ENCODE peak calls at places on chromosomes 3 and 15, in seven cellular contexts. F is Panc1, G is K562, P is psoas muscle, O is hepatocyte, B is neural progenitor cell, Q is IMR-90. Y is an unnamed sample.
A peak's percentile ranks its signal among the peaks of the same experiment; 100 is the strongest.

GRCh38 chr3:170749185-170749584 is 120.8 kb downstream of the RPL22L1 start:
- DNase-seq in F (no peak), G (no peak), P (no peak), O (no peak), B (no peak), Q (no peak), Y (no peak)

GRCh38 chr15:32919749-32920414 is 202.1 kb downstream of the GREM1 start:
- DNase-seq in F (no peak), G (no peak), P (no peak), O (no peak), B (no peak), Q (peak; percentile 99), Y (no peak)

GRCh38 chr3:64954995-64955636 is 267.3 kb upstream of the ADAMTS9 start:
- DNase-seq in F (no peak), G (peak; percentile 26), P (no peak), O (no peak), B (no peak), Q (no peak), Y (peak; percentile 28)

GRCh38 chr3:149555941-149556340 is 81.4 kb downstream of the TM4SF4 start:
- DNase-seq in F (no peak), G (no peak), P (no peak), O (no peak), B (no peak), Q (no peak), Y (no peak)

GRCh38 chr15:58732620-58733363 is 16.7 kb downstream of the ADAM10 start:
- DNase-seq in F (no peak), G (no peak), P (no peak), O (no peak), B (no peak), Q (no peak), Y (no peak)

GRCh38 chr15:33204087-33204486 is 9.6 kb upstream of the FMN1 start:
- DNase-seq in F (no peak), G (no peak), P (no peak), O (no peak), B (no peak), Q (no peak), Y (no peak)

GRCh38 chr15:69990566-69991391 is 106.9 kb downstream of the TLE3 start:
- DNase-seq in F (no peak), G (no peak), P (no peak), O (no peak), B (peak; percentile 33), Q (no peak), Y (no peak)

GRCh38 chr15:90694987-90695386 is 22.2 kb upstream of the BLM start:
- DNase-seq in F (no peak), G (no peak), P (no peak), O (no peak), B (no peak), Q (no peak), Y (no peak)

GRCh38 chr3:143648708-143649107 is 199.6 kb downstream of the SLC9A9 start:
- DNase-seq in F (no peak), G (peak; percentile 43), P (no peak), O (no peak), B (peak; percentile 40), Q (no peak), Y (peak; percentile 33)

GRCh38 chr3:139937674-139938279 is 2.8 kb downstream of the CLSTN2 start:
- DNase-seq in F (peak; percentile 17), G (peak; percentile 29), P (peak; percentile 40), O (peak; percentile 65), B (peak; percentile 48), Q (peak; percentile 34), Y (peak; percentile 51)

GRCh38 chr3:52847726-52848125 is 12.9 kb upstream of the MUSTN1 start:
- DNase-seq in F (no peak), G (no peak), P (no peak), O (no peak), B (no peak), Q (no peak), Y (no peak)

GRCh38 chr15:45448516-45448915 is 70.2 kb upstream of the GATM start:
- DNase-seq in F (no peak), G (no peak), P (no peak), O (no peak), B (no peak), Q (peak; percentile 28), Y (no peak)

GRCh38 chr3:142828703-142829304 is 60.1 kb downstream of the PCOLCE2 start:
- DNase-seq in F (peak; percentile 73), G (peak; percentile 89), P (peak; percentile 81), O (peak; percentile 91), B (peak; percentile 85), Q (peak; percentile 70), Y (peak; percentile 84)

GRCh38 chr3:160157321-160157720 is 67.9 kb upstream of the C3orf80 start:
- DNase-seq in F (no peak), G (no peak), P (no peak), O (no peak), B (no peak), Q (no peak), Y (no peak)

GRCh38 chr3:101381809-101382208 is 61.4 kb upstream of the IMPG2 start:
- DNase-seq in F (no peak), G (peak; percentile 37), P (no peak), O (peak; percentile 53), B (peak; percentile 51), Q (peak; percentile 58), Y (peak; percentile 52)

GRCh38 chr3:62133015-62133414 is 240.3 kb downstream of the FEZF2 start:
- DNase-seq in F (no peak), G (no peak), P (no peak), O (no peak), B (no peak), Q (no peak), Y (no peak)

GRCh38 chr3:183475019-183475418 is 46.6 kb upstream of the MCF2L2 start:
- DNase-seq in F (no peak), G (no peak), P (no peak), O (no peak), B (no peak), Q (no peak), Y (no peak)

GRCh38 chr3:103684956-103685355 is 1250.1 kb downstream of the ZPLD1 start:
- DNase-seq in F (no peak), G (no peak), P (no peak), O (no peak), B (no peak), Q (no peak), Y (no peak)

GRCh38 chr15:53962646-53963561 is 15.3 kb upstream of the UNC13C start:
- DNase-seq in F (no peak), G (peak; percentile 13), P (peak; percentile 28), O (peak; percentile 41), B (peak; percentile 33), Q (no peak), Y (peak; percentile 54)

GRCh38 chr15:69539316-69539715 is 86.7 kb downstream of the RPLP1 start:
- DNase-seq in F (no peak), G (no peak), P (no peak), O (no peak), B (no peak), Q (no peak), Y (no peak)

DNA sequence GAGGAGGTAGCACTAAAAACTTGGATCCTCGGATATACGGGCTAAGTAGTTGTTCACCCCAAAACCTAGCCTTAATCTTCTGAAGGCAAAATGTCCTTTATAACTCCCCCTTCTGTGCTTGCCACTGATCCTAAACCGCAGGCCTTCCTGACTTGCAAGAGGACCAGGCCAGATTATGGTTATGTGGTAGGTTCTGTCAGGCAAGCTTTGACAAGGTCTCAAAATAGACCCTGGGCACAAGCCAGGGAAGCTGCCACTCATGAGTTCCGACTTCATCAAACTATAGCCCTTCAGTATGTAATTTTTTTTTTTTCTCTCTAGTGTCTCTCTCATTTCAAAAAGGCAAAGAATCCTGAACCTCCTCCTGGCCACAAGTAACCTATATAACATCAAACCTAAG is 3.2 kb downstream of the LRRFIP2 start:
- DNase-seq in F (no peak), G (peak; percentile 20), P (peak; percentile 29), O (no peak), B (no peak), Q (no peak), Y (no peak)
- H3K4me3 ChIP-seq in F (no peak overlapping the region), G (no peak overlapping the region), P (peak overlapping the region; percentile 21), O (no peak overlapping the region), B (no peak overlapping the region), Q (no peak overlapping the region), Y (no peak overlapping the region)

DNA sequence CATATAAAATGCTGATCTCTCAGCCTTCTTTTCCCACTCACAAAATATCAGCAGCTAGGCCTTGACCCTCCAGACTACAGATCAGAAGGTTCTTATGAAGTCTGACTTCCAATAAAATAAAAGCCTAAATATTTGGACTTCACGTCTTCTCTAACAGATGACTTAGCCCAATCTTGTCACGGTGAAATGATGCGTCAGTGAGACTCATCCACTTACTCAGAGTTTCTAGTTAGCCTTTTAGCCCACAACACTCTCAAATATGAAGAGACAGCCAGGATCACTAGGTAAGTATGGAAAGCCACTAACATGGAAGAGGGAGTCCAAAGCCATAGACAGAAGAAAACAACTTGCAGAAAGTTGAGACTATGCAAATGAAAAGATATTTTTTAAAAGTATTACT is 601.2 kb downstream of the PYDC2 start:
- DNase-seq in F (no peak), G (no peak), P (no peak), O (no peak), B (no peak), Q (peak; percentile 6), Y (peak; percentile 45)
- TF ChIP-seq CTCF in F (no peak), G (no peak), P (no peak), O (no peak), B (no peak), Q (no peak), Y (no peak)

GRCh38 chr3:187734841-187735240 is 10.4 kb downstream of the BCL6 start:
- DNase-seq in F (no peak), G (no peak), P (no peak), O (no peak), B (no peak), Q (no peak), Y (no peak)
- H3K4me3 ChIP-seq in F (no peak overlapping the region), G (no peak overlapping the region), P (peak overlapping the region; percentile 93), O (no peak overlapping the region), B (no peak overlapping the region), Q (no peak overlapping the region), Y (no peak overlapping the region)

GRCh38 chr3:9398715-9399708 is 1.6 kb downstream of the SETD5 start:
- DNase-seq in F (no peak), G (peak; percentile 80), P (no peak), O (peak; percentile 60), B (peak; percentile 42), Q (peak; percentile 66), Y (peak; percentile 49)

GRCh38 chr3:9400626-9401025 is 3.2 kb downstream of the SETD5 start:
- DNase-seq in F (no peak), G (peak; percentile 74), P (no peak), O (peak; percentile 17), B (peak; percentile 51), Q (no peak), Y (no peak)

GRCh38 chr3:9397911-9398714 is 698 bp downstream of the SETD5 start:
- DNase-seq in F (no peak), G (peak; percentile 73), P (peak; percentile 41), O (peak; percentile 73), B (peak; percentile 57), Q (peak; percentile 29), Y (peak; percentile 35)

GRCh38 chr3:9401986-9402385 is 4.6 kb downstream of the SETD5 start:
- DNase-seq in F (no peak), G (no peak), P (no peak), O (no peak), B (peak; percentile 11), Q (no peak), Y (no peak)

GRCh38 chr3:9399746-9400145 is 2.3 kb downstream of the SETD5 start:
- DNase-seq in F (no peak), G (peak; percentile 90), P (peak; percentile 82), O (peak; percentile 92), B (peak; percentile 92), Q (peak; percentile 97), Y (peak; percentile 83)
- TF ChIP-seq CTCF in F (no peak), G (no peak), P (peak; percentile 7), O (no peak), B (no peak), Q (peak; percentile 17), Y (no peak)

Y was measured in epithelial cell of esophagus.